ENCODE peak calls at places on chromosomes 5 and 9, in five cellular contexts. P, L, O, A and V are unnamed samples.

GRCh38 chr5:1347571-1347970 is 2.7 kb upstream of the CLPTM1L start:
- DNase-seq in P (no peak), L (no peak), O (no peak), A (no peak), V (no peak)

GRCh38 chr5:154220625-154221024 is 30.1 kb downstream of the GALNT10 start:
- DNase-seq in P (no peak), L (no peak), O (no peak), A (no peak), V (no peak)

GRCh38 chr5:168047669-168048111 is 243.8 kb upstream of the WWC1 start:
- DNase-seq in P (no peak), L (no peak), O (no peak), A (no peak), V (no peak)

GRCh38 chr9:32725066-32725860 is 58.1 kb upstream of the TMEM215 start:
- DNase-seq in P (no peak), L (no peak), O (no peak), A (no peak), V (no peak)

GRCh38 chr5:60687927-60688720 is 11.8 kb downstream of the DEPDC1B start:
- DNase-seq in P (peak), L (peak), O (peak), A (no peak), V (no peak)

GRCh38 chr5:135308245-135308644 is 90.8 kb downstream of the MACROH2A1 start:
- DNase-seq in P (no peak), L (no peak), O (no peak), A (no peak), V (no peak)

GRCh38 chr5:60295423-60295822 is 401.9 kb upstream of the PDE4D start:
- DNase-seq in P (no peak), L (no peak), O (peak), A (peak), V (no peak)

GRCh38 chr5:5492087-5492933 is 69.8 kb downstream of the ICE1 start:
- DNase-seq in P (peak), L (peak), O (peak), A (peak), V (no peak)

GRCh38 chr9:111232997-111233790 is 96.8 kb downstream of the OR2K2 start:
- DNase-seq in P (no peak), L (no peak), O (no peak), A (no peak), V (no peak)

GRCh38 chr5:135964670-135965320 is 10.0 kb upstream of the LECT2 start:
- DNase-seq in P (no peak), L (no peak), O (no peak), A (no peak), V (no peak)

GRCh38 chr9:76365028-76365427 is 29.2 kb downstream of the RFK start:
- DNase-seq in P (no peak), L (no peak), O (peak), A (no peak), V (no peak)

GRCh38 chr9:98709968-98710965 is 1.5 kb upstream of the GABBR2 start:
- DNase-seq in P (peak), L (no peak), O (no peak), A (no peak), V (no peak)

GRCh38 chr5:74382864-74383618 is 257.5 kb downstream of the ENC1 start:
- DNase-seq in P (no peak), L (no peak), O (no peak), A (no peak), V (no peak)

GRCh38 chr9:137731947-137732813 is 113.4 kb downstream of the EHMT1 start:
- DNase-seq in P (no peak), L (no peak), O (no peak), A (no peak), V (no peak)

GRCh38 chr5:125576823-125577222 is 830.4 kb upstream of the ZNF608 start:
- DNase-seq in P (no peak), L (no peak), O (no peak), A (no peak), V (no peak)

GRCh38 chr9:123370108-123370507 is 14.1 kb downstream of the CRB2 start:
- DNase-seq in P (no peak), L (no peak), O (no peak), A (no peak), V (no peak)

GRCh38 chr5:63555874-63556273 is 406.4 kb downstream of the HTR1A start:
- DNase-seq in P (no peak), L (no peak), O (no peak), A (no peak), V (no peak)

GRCh38 chr9:16180546-16180945 is 627.7 kb downstream of the CCDC171 start:
- DNase-seq in P (no peak), L (no peak), O (no peak), A (no peak), V (no peak)

GRCh38 chr5:158451203-158451982 is 592.4 kb upstream of the CLINT1 start:
- DNase-seq in P (no peak), L (no peak), O (no peak), A (no peak), V (no peak)

GRCh38 chr9:122221223-122221811 is 7.4 kb downstream of the LHX6 start:
- DNase-seq in P (no peak), L (no peak), O (peak), A (no peak), V (no peak)

GRCh38 chr9:137455361-137455991 is 3.7 kb downstream of the NSMF start:
- DNase-seq in P (no peak), L (no peak), O (no peak), A (no peak), V (no peak)

GRCh38 chr5:66603164-66603563 is 7.0 kb downstream of the MAST4 start:
- DNase-seq in P (no peak), L (no peak), O (no peak), A (no peak), V (no peak)

GRCh38 chr5:141349917-141350619 is at the start of gene PCDHGB1:
- DNase-seq in P (peak), L (peak), O (peak), A (no peak), V (no peak)

GRCh38 chr9:123360161-123361085 is 4.4 kb downstream of the CRB2 start:
- DNase-seq in P (peak), L (no peak), O (peak), A (no peak), V (peak)

GRCh38 chr5:146048994-146049703 is 56.2 kb downstream of the PLAC8L1 start:
- DNase-seq in P (peak), L (peak), O (peak), A (no peak), V (no peak)

GRCh38 chr5:138953370-138954256 is 78.5 kb upstream of the LRRTM2 start:
- DNase-seq in P (no peak), L (no peak), O (no peak), A (no peak), V (no peak)

GRCh38 chr9:128455849-128456612 is at the start of gene ODF2:
- DNase-seq in P (peak), L (peak), O (peak), A (peak), V (peak)

DNA sequence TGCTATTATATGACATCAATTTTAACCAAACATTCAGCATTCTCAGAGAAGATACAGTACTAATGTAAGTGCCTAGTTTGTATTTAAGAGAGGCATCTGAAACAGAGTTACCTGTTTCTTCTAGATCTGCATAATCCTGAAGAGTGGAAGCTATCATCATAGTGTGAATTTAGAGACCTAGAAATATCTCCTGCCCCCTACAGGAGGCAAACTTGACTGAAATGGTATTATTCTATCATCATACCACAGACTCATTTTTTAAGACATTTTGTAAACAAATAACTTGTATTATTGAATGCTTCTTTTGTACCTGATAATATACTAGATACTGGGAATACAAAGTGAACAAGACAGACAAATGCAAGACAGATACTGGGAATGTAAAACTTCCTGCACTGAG is 216.8 kb upstream of the RPS23 start:
- DNase-seq in P (no peak), L (no peak), O (no peak), A (no peak), V (no peak)
- TF ChIP-seq KDM1A in P (no peak), L (no peak), O (no peak), A (no peak), V (no peak)

GRCh38 chr9:26748449-26749058 is 144.0 kb downstream of the CAAP1 start:
- DNase-seq in P (no peak), L (no peak), O (peak), A (no peak), V (no peak)
- TF ChIP-seq KDM1A in P (no peak), L (no peak), O (no peak), A (no peak), V (no peak)

DNA sequence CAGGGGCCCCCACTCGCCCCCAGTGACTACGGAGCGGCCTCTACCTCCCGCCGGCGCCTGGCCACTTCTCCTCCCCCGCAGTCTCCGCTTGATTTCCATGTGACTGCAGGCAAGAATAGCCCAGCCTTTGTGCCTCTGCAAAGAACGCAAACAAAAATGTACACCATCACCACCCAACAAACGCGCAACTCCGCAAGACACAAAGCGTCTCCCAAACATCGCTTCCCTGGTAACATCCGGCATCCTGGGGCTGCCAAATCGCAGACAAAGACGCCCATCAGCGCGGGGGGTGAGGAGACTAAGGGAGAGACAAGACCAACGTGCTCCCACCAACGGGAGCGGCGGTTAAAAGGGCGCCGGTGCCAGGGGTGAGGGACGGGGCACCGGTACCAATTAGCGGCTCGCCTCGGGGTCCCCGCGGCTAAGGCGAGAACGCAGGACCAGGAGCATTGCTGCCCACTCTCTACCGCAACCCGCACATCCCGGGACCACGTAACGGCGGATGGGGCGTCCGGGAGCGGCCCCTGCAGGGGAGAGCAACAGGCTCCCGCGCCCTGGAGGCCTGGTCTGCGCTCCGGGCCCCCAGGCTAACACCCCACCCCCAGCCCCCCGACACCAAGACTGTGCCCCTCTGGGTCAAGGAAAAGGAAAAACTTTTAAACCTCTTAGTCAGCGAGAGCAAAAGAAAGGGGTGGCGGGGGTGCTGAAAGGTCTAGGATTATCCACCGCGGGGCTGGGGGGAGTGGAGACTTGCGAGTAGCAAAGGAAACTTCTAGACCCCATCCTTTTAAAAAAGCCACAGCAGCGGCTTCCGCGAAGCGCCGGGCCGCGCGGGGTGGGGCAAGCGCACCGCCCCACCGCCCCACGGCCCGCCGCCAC is 885 bp downstream of the MPDZ start:
- DNase-seq in P (peak), L (peak), O (peak), A (no peak), V (peak)
- TF ChIP-seq KDM1A in P (no peak), L (no peak), O (no peak), A (no peak), V (no peak)

GRCh38 chr5:157324237-157324636 is 58.3 kb downstream of the CYFIP2 start:
- DNase-seq in P (peak), L (peak), O (no peak), A (no peak), V (no peak)
- TF ChIP-seq KDM1A in P (no peak), L (no peak), O (no peak), A (no peak), V (no peak)